ENCODE peak calls at places on chromosomes 3 and 15, in eight cellular contexts. One of them, this sample, is unnamed.

GRCh38 chr15:26097216-26097615 is 234.1 kb upstream of the ATP10A start:
- DNase-seq in AG04450: no peak
- DNase-seq in spleen: no peak
- DNase-seq in immature natural killer cell: no peak
- DNase-seq in stomach: no peak
- DNase-seq in pancreas: no peak
- DNase-seq in HuH-7: no peak
- DNase-seq in CD4-positive, CD25-positive, alpha-beta regulatory T cell: no peak
- DNase-seq in this sample: no peak

GRCh38 chr15:25739687-25740121 is 123.4 kb downstream of the ATP10A start:
- DNase-seq in CD4-positive, CD25-positive, alpha-beta regulatory T cell: peak; percentile 32
- DNase-seq in spleen: no peak
- DNase-seq in stomach: no peak
- DNase-seq in immature natural killer cell: peak; percentile 41
- DNase-seq in HuH-7: no peak
- DNase-seq in AG04450: peak; percentile 18
- DNase-seq in pancreas: no peak
- DNase-seq in this sample: peak; percentile 48

GRCh38 chr3:125357032-125357658 is 18.0 kb downstream of the ZNF148 start:
- DNase-seq in AG04450: no peak
- DNase-seq in stomach: peak; percentile 33
- DNase-seq in immature natural killer cell: peak; percentile 40
- DNase-seq in pancreas: peak; percentile 28
- DNase-seq in spleen: peak; percentile 89
- DNase-seq in HuH-7: no peak
- DNase-seq in CD4-positive, CD25-positive, alpha-beta regulatory T cell: peak; percentile 56
- DNase-seq in this sample: peak; percentile 80

GRCh38 chr3:197746214-197746613 is 3.5 kb upstream of the FYTTD1 start:
- DNase-seq in HuH-7: no peak
- DNase-seq in stomach: no peak
- DNase-seq in spleen: no peak
- DNase-seq in pancreas: no peak
- DNase-seq in AG04450: no peak
- DNase-seq in CD4-positive, CD25-positive, alpha-beta regulatory T cell: no peak
- DNase-seq in immature natural killer cell: no peak
- DNase-seq in this sample: no peak

GRCh38 chr15:100215031-100215842 is 126.5 kb downstream of the ADAMTS17 start:
- DNase-seq in HuH-7: no peak
- DNase-seq in stomach: no peak
- DNase-seq in pancreas: no peak
- DNase-seq in CD4-positive, CD25-positive, alpha-beta regulatory T cell: no peak
- DNase-seq in spleen: peak; percentile 21
- DNase-seq in AG04450: no peak
- DNase-seq in immature natural killer cell: no peak
- DNase-seq in this sample: no peak

GRCh38 chr3:120062474-120062873 is 31.8 kb downstream of the GSK3B start:
- DNase-seq in spleen: no peak
- DNase-seq in HuH-7: no peak
- DNase-seq in CD4-positive, CD25-positive, alpha-beta regulatory T cell: no peak
- DNase-seq in AG04450: no peak
- DNase-seq in stomach: no peak
- DNase-seq in immature natural killer cell: no peak
- DNase-seq in pancreas: no peak
- DNase-seq in this sample: no peak

GRCh38 chr3:154990543-154990942 is 89.6 kb upstream of the MME start:
- DNase-seq in immature natural killer cell: no peak
- DNase-seq in spleen: no peak
- DNase-seq in AG04450: no peak
- DNase-seq in HuH-7: no peak
- DNase-seq in CD4-positive, CD25-positive, alpha-beta regulatory T cell: no peak
- DNase-seq in stomach: no peak
- DNase-seq in pancreas: no peak
- DNase-seq in this sample: no peak

GRCh38 chr3:87309601-87310000 is 33.2 kb upstream of the POU1F1 start:
- DNase-seq in stomach: no peak
- DNase-seq in pancreas: no peak
- DNase-seq in immature natural killer cell: no peak
- DNase-seq in spleen: no peak
- DNase-seq in AG04450: no peak
- DNase-seq in HuH-7: no peak
- DNase-seq in CD4-positive, CD25-positive, alpha-beta regulatory T cell: no peak
- DNase-seq in this sample: no peak

GRCh38 chr3:42052132-42052866 is 38.9 kb upstream of the TRAK1 start:
- DNase-seq in immature natural killer cell: no peak
- DNase-seq in spleen: no peak
- DNase-seq in CD4-positive, CD25-positive, alpha-beta regulatory T cell: no peak
- DNase-seq in stomach: no peak
- DNase-seq in HuH-7: no peak
- DNase-seq in AG04450: no peak
- DNase-seq in pancreas: no peak
- DNase-seq in this sample: no peak